ENCODE peak calls at places on chromosomes 11 and 22, in six cellular contexts. G is transverse colon; P is CD8-positive, alpha-beta memory T cell; C is colonic mucosa; B is heart left ventricle; S is K562. J is an unnamed sample.

GRCh38 chr11:47523491-47524199 is 29.3 kb downstream of the CELF1 start:
- DNase-seq in G (no peak), P (no peak), S (peak; percentile 77), C (peak; percentile 46), B (no peak), J (peak; percentile 71)

GRCh38 chr22:22431271-22432220 is 77.0 kb downstream of the ZNF280B start:
- DNase-seq in P (peak; percentile 21), G (peak; percentile 72), S (peak; percentile 95), B (peak; percentile 45), C (peak; percentile 72), J (peak; percentile 41)

GRCh38 chr11:37371346-37371970 is 773.4 kb upstream of the RAG2 start:
- DNase-seq in G (no peak), B (no peak), S (no peak), C (no peak), P (no peak), J (no peak)

GRCh38 chr11:65516135-65516968 is 8.5 kb upstream of the SCYL1 start:
- DNase-seq in B (peak; percentile 5), G (no peak), S (no peak), C (no peak), P (peak; percentile 14), J (no peak)

GRCh38 chr22:25027959-25028840 is 75.7 kb downstream of the KIAA1671 start:
- DNase-seq in S (peak; percentile 45), P (no peak), G (peak; percentile 52), B (peak; percentile 34), C (peak; percentile 54), J (no peak)

GRCh38 chr11:693415-693831 is 1.6 kb downstream of the DEAF1 start:
- DNase-seq in S (peak; percentile 44), B (peak; percentile 30), C (no peak), G (no peak), P (no peak), J (no peak)

GRCh38 chr11:72202571-72202970 is 10.6 kb downstream of the FOLR1 start:
- DNase-seq in S (no peak), C (no peak), P (no peak), B (no peak), G (no peak), J (no peak)

GRCh38 chr11:7449841-7450214 is 35.5 kb upstream of the OLFML1 start:
- DNase-seq in C (no peak), B (no peak), S (no peak), P (no peak), G (no peak), J (no peak)

GRCh38 chr11:101912823-101913284 is 2.0 kb upstream of the CEP126 start:
- DNase-seq in B (no peak), G (no peak), S (no peak), C (no peak), P (no peak), J (no peak)

GRCh38 chr22:48646216-48646925 is 1181.3 kb downstream of the BRD1 start:
- DNase-seq in G (no peak), S (no peak), P (no peak), C (no peak), B (no peak), J (no peak)
- H3K9me3 ChIP-seq in G (no peaks in the 10 kb centered on the region), S (no peaks in the 10 kb centered on the region), P (no peaks in the 10 kb centered on the region), C (no peaks in the 10 kb centered on the region), B (no peaks in the 10 kb centered on the region), J (no peaks in the 10 kb centered on the region)

DNA sequence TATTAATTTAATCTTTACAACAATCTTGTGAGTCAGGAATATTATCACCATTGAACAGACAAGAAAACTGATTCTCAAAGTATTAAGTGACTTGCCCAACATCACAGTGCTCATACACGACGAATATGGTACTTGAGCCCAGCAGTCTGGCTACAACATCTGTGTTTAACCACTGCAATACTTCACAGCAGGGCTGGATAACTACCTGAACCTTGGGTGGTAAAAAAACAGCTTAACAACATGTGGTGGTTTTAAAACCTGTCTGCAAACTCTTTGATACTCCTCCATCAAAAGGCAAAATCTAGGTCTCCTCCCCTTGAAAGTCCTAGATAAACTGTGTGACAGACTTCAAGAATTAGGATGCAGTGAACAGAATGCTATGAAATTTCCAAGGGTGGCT is 424.6 kb upstream of the CADM1 start:
- DNase-seq in C (no peak), G (no peak), P (no peak), S (no peak), B (no peak), J (no peak)
- H3K4me1 ChIP-seq in C (no peaks in the 10 kb centered on the region), G (peaks cover 5% of the 10 kb centered on the region), P (no peaks in the 10 kb centered on the region), S (no peaks in the 10 kb centered on the region), B (peaks cover 22% of the 10 kb centered on the region), J (no peaks in the 10 kb centered on the region)

GRCh38 chr11:90717522-90717921 is 494.7 kb upstream of the CHORDC1 start:
- DNase-seq in C (no peak), B (no peak), S (no peak), P (no peak), G (no peak), J (no peak)
- H3K9me3 ChIP-seq in C (no peaks in the 10 kb centered on the region), B (no peaks in the 10 kb centered on the region), S (no peaks in the 10 kb centered on the region), P (no peaks in the 10 kb centered on the region), G (peaks cover 10% of the 10 kb centered on the region), J (no peaks in the 10 kb centered on the region)

DNA sequence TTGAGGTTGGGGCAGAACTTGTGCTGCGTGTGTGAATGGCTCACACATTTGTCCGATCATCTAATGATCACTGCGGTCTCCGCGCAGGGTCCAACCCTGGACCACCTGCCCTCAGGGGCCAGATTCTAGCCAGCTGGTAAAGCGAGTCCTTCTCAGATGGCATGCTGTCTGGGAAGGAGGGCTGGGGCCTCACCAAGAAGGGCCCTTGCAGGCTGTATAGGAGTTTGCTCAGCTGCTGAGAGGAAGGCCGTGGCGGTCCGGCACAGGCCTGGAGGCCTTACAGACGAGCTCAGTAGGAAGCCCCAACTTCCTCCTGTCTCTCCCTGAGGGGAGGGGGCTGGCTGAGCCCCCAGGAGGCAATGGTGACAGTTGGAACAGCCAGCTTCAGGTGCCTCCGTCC is 13.7 kb downstream of the PHLDA2 start:
- DNase-seq in P (no peak), S (no peak), B (no peak), C (no peak), G (no peak), J (no peak)
- H3K4me1 ChIP-seq in P (peaks cover 10% of the 10 kb centered on the region), S (peaks cover 80% of the 10 kb centered on the region), B (peaks cover 12% of the 10 kb centered on the region), C (peaks cover 27% of the 10 kb centered on the region), G (peaks cover 33% of the 10 kb centered on the region), J (peaks cover 44% of the 10 kb centered on the region)

GRCh38 chr22:47595122-47595521 is 832.7 kb downstream of the TBC1D22A start:
- DNase-seq in C (no peak), S (no peak), G (no peak), P (no peak), B (no peak), J (peak; percentile 0)
- H3K9me3 ChIP-seq in C (no peaks in the 10 kb centered on the region), S (no peaks in the 10 kb centered on the region), G (no peaks in the 10 kb centered on the region), P (no peaks in the 10 kb centered on the region), B (no peaks in the 10 kb centered on the region), J (no peaks in the 10 kb centered on the region)

DNA sequence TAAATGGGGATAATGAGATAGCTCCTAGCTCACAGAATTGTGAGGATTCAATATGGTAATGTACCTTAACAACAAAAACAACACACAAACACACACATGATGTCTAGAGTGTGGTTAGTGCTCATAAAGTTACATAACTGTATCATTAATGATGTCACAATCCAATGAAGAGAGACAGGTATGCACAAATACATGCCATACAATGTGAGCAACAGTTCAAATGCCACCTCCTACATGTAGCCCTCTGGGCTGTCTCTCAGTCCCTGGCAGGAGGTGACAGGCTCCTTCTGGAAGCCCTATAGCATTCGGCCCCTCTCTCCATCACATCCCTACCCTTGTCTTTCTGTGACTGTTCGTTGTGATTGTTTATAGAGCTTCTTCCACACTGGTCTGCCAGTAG is 8.3 kb upstream of the MICALL1 start:
- DNase-seq in P (no peak), C (no peak), G (no peak), B (no peak), S (no peak), J (no peak)
- H3K4me1 ChIP-seq in P (peaks cover 23% of the 10 kb centered on the region), C (peaks cover 7% of the 10 kb centered on the region), G (peaks cover 29% of the 10 kb centered on the region), B (peaks cover 17% of the 10 kb centered on the region), S (peaks cover 29% of the 10 kb centered on the region), J (peaks cover 26% of the 10 kb centered on the region)

GRCh38 chr22:47072642-47072967 is 310.2 kb downstream of the TBC1D22A start:
- DNase-seq in S (no peak), G (no peak), B (no peak), C (no peak), P (no peak), J (no peak)

GRCh38 chr22:47073101-47073500 is 310.7 kb downstream of the TBC1D22A start:
- DNase-seq in C (no peak), P (no peak), B (no peak), S (no peak), G (no peak), J (peak; percentile 20)

GRCh38 chr22:47080100-47080499 is 317.6 kb downstream of the TBC1D22A start:
- DNase-seq in S (no peak), B (no peak), G (no peak), P (no peak), C (no peak), J (no peak)

GRCh38 chr22:47075568-47075967 is 313.1 kb downstream of the TBC1D22A start:
- DNase-seq in S (no peak), B (no peak), P (no peak), G (no peak), C (no peak), J (no peak)

DNA sequence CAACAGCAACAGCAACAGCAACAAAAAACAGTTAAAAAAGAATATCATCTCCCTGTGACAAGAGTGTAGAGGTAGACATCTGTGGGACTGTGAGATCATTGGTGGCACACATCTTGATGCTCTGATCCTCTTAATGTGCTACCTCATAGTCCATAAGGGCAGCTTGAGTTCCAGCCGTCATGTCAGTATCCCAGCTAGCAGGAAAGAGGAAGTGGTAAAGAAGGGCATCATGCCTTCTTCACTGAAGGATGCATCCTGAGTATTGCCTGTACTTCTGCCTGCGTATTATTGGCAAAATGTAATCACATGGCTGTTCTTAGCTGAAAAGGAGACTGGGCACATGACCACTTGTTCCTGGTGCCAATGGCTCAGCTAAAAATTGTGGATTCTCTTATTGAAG is 314.3 kb downstream of the TBC1D22A start:
- DNase-seq in P (no peak), S (no peak), B (no peak), C (no peak), G (no peak), J (no peak)
- H3K9me3 ChIP-seq in P (peaks cover 3% of the 10 kb centered on the region), S (no peaks in the 10 kb centered on the region), B (peaks cover 14% of the 10 kb centered on the region), C (no peaks in the 10 kb centered on the region), G (peaks cover 4% of the 10 kb centered on the region), J (peaks cover 22% of the 10 kb centered on the region)

J was measured in tibial artery.